ENCODE peak calls at places on chromosomes 16 and 17, in five cellular contexts. G is prostate gland, C is Peyer's patch, J is transverse colon, L is IMR-90. T is an unnamed sample.

GRCh38 chr17:16442141-16442540 is 26.8 kb downstream of the TRPV2 start:
- DNase-seq in C (no peak), J (no peak), G (no peak), L (no peak), T (no peak)

GRCh38 chr17:1882836-1883235 is 53.0 kb downstream of the RPA1 start:
- DNase-seq in G (no peak), C (peak; percentile 59), J (no peak), L (peak; percentile 24), T (no peak)

GRCh38 chr16:19297454-19297853 is 11.9 kb downstream of the CLEC19A start:
- DNase-seq in C (no peak), L (no peak), G (no peak), J (no peak), T (no peak)

GRCh38 chr17:1491406-1492248 is 859 bp downstream of the MYO1C start:
- DNase-seq in L (no peak), C (peak; percentile 83), J (peak; percentile 84), G (no peak), T (peak; percentile 78)

GRCh38 chr17:14792751-14793150 is 472.4 kb downstream of the PMP22 start:
- DNase-seq in J (peak; percentile 21), L (no peak), G (peak; percentile 80), C (no peak), T (no peak)

GRCh38 chr17:31144427-31144826 is 49.6 kb downstream of the NF1 start:
- DNase-seq in G (no peak), J (no peak), C (no peak), L (no peak), T (no peak)

GRCh38 chr17:17516315-17516930 is 20.2 kb upstream of the RASD1 start:
- DNase-seq in J (no peak), C (no peak), L (no peak), G (no peak), T (no peak)

GRCh38 chr16:19680972-19681371 is 37.1 kb downstream of the KNOP1 start:
- DNase-seq in C (no peak), J (no peak), L (no peak), G (no peak), T (no peak)

GRCh38 chr17:76036497-76037380 is 9.6 kb upstream of the EVPL start:
- DNase-seq in G (no peak), J (peak; percentile 41), L (peak; percentile 17), C (no peak), T (no peak)

GRCh38 chr17:46002973-46003316 is 3.9 kb downstream of the STH start:
- DNase-seq in C (no peak), G (no peak), J (no peak), L (no peak), T (no peak)

GRCh38 chr17:44024271-44024663 is 9.5 kb upstream of the TMEM101 start:
- DNase-seq in C (no peak), J (no peak), L (no peak), G (no peak), T (no peak)

GRCh38 chr16:28548306-28548802 is 5.4 kb upstream of the SGF29 start:
- DNase-seq in G (no peak), L (no peak), C (no peak), J (no peak), T (no peak)

GRCh38 chr17:57767561-57767960 is 22.5 kb upstream of the CCDC182 start:
- DNase-seq in L (no peak), C (no peak), J (no peak), G (no peak), T (no peak)

GRCh38 chr17:78798695-78799559 is 16.9 kb upstream of the CYTH1 start:
- DNase-seq in L (peak; percentile 13), C (no peak), J (no peak), G (peak; percentile 32), T (no peak)

GRCh38 chr17:36926701-36927100 is 10.6 kb upstream of the LHX1 start:
- DNase-seq in G (no peak), J (no peak), L (no peak), C (no peak), T (no peak)

GRCh38 chr17:1460233-1460632 is 4.2 kb upstream of the CRK start:
- DNase-seq in L (no peak), C (peak; percentile 91), J (peak; percentile 81), G (peak; percentile 73), T (peak; percentile 94)

DNA sequence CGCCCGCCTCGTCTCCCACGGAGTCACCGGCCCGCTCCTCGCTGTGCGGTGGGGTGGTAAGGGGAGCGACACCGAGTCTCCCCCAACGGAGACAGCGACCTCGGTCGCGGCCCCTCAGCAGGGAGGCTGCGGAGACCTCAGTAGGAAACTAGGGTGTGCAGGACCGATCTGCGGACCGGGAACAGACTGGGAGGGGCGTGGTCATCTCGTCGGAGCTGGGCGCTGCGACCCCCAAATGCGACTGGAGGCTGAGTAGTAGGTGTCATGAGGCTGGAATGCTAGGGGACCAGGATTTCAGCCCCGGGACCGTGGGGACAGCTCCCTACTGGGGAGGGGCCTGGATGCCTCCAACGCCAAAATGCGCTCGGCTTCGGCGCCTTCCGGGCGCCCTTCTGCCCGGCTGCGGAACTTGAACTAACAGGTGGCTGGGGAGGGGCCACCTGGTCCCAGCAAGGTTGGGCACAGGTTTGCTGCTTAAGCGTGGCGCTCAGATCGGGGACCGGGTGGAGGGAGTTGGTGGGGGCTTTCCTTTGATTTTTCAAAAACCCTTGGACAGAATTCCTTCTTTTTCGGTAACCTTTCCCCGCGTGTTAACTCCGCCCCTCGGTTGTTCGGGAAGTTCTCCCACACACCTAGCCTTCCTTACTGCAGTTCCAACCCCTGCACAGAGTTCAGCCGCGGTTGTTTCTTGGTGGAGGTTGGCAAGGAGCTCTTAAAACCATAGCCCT is 1.5 kb downstream of the CACNG4 start:
- DNase-seq in L (no peak), J (no peak), G (no peak), C (no peak), T (no peak)
- H3K27ac ChIP-seq in L (no peak overlapping the region), J (no peak overlapping the region), G (peak overlapping the region; percentile 6), C (no peak overlapping the region), T (no peak overlapping the region)

GRCh38 chr17:50150354-50151040 is at the start of gene PPP1R9B:
- DNase-seq in J (no peak), C (no peak), G (no peak), L (no peak), T (no peak)

GRCh38 chr17:50148226-50149098 is 2.0 kb downstream of the PPP1R9B start:
- DNase-seq in G (peak; percentile 83), C (peak; percentile 89), L (peak; percentile 39), J (peak; percentile 78), T (peak; percentile 62)

GRCh38 chr17:50149099-50149424 is 1.4 kb downstream of the PPP1R9B start:
- DNase-seq in J (no peak), C (no peak), G (no peak), L (no peak), T (no peak)

GRCh38 chr17:50151041-50151936 is 812 bp upstream of the PPP1R9B start:
- DNase-seq in G (peak; percentile 86), J (peak; percentile 93), L (peak; percentile 89), C (peak; percentile 96), T (peak; percentile 91)

GRCh38 chr17:50149425-50150353 is 788 bp downstream of the PPP1R9B start:
- DNase-seq in L (peak; percentile 48), J (peak; percentile 74), C (peak; percentile 85), G (peak; percentile 47), T (peak; percentile 77)
- TF ChIP-seq POLR2A in L (no peak), J (peak; percentile 13), C (peak; percentile 27), G (peak; percentile 24), T (no peak)

GRCh38 chr17:48819466-48819865 is 2.4 kb upstream of the TTLL6 start:
- DNase-seq in C (no peak), J (no peak), G (no peak), L (no peak), T (no peak)
- H3K27ac ChIP-seq in C (no peak overlapping the region), J (no peak overlapping the region), G (no peak overlapping the region), L (no peak overlapping the region), T (no peak overlapping the region)

GRCh38 chr16:969508-970378 is 1.0 kb downstream of the LMF1 start:
- DNase-seq in G (no peak), J (peak; percentile 32), C (no peak), L (peak; percentile 13), T (no peak)
- TF ChIP-seq POLR2A in G (no peak), J (no peak), C (no peak), L (no peak), T (no peak)

GRCh38 chr16:86100205-86101134 is 201.5 kb downstream of the IRF8 start:
- DNase-seq in C (peak; percentile 43), J (no peak), G (no peak), L (peak; percentile 78), T (no peak)
- H3K27ac ChIP-seq in C (no peak overlapping the region), J (peak overlapping the region; percentile 10), G (no peak overlapping the region), L (no peak overlapping the region), T (peak overlapping the region; percentile 3)

GRCh38 chr16:4640572-4641305 is 16.1 kb downstream of the MGRN1 start:
- DNase-seq in L (no peak), G (no peak), C (no peak), J (no peak), T (peak; percentile 72)
- TF ChIP-seq POLR2A in L (no peak), G (no peak), C (no peak), J (no peak), T (no peak)

GRCh38 chr17:68222586-68222985 is 25.3 kb upstream of the AMZ2 start:
- DNase-seq in J (no peak), L (no peak), G (no peak), C (no peak), T (no peak)
- H3K27ac ChIP-seq in J (no peak overlapping the region), L (no peak overlapping the region), G (no peak overlapping the region), C (no peak overlapping the region), T (no peak overlapping the region)

DNA sequence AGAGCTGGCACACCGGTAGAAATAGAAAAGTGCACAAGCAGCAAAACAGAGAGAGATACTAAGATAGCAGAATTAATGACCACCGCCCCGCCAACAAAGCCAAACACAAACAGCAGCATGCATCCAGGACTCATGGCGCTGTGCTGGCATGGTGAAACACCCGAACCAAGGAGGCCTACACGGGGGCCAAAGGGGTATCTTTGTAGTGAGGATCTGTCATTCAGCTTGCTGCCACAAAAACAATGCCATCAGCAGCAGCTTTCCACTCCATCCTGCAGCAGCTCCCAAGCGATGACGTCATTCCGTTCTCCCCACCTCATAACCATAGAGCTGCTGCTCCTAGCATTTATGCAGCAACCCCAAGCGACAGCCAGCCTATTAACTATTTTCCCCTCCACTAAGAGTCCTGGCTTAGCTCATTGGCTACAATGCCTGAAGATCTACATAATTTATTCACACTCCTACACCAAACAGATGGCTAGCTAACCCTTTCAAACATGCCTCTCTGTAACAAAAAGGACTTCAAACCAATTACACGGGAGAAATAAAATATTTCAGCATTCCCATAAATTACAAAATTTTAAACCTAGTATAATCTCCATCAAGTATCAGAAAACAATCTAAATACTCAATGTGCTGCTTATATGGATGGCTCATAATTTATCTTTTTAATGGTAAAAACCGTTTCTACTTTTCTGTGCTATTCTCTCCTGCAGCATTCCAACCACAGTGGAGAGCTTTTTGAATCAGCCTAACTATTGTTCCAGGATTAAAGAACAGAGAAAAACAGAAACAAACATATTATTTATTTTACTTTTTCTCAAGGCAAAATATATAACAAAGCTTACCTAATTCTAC is 73.9 kb downstream of the SPAG9 start:
- DNase-seq in J (peak; percentile 42), L (peak; percentile 87), G (peak; percentile 74), C (peak; percentile 58), T (no peak)
- TF ChIP-seq POLR2A in J (no peak), L (no peak), G (no peak), C (no peak), T (no peak)